ENCODE peak calls at places on chromosome 2, in five cellular contexts. R is GM12878, G is neural progenitor cell, N is HCT116, J is K562. O is an unnamed sample. For H3K4me1, the result is how much of the 10 kb centered on the place peaks cover.

GRCh38 chr2:196586511-196586991 is 53.0 kb upstream of the CCDC150 start:
- DNase-seq in R (no peak), G (no peak), N (no peak), J (no peak), O (no peak)

GRCh38 chr2:25528173-25528572 is 145.2 kb downstream of the DTNB start:
- DNase-seq in R (no peak), G (no peak), N (no peak), J (no peak), O (no peak)

GRCh38 chr2:54699665-54700064 is 23.8 kb upstream of the EML6 start:
- DNase-seq in R (no peak), G (no peak), N (no peak), J (no peak), O (no peak)

GRCh38 chr2:104408266-104408665 is 445.6 kb upstream of the POU3F3 start:
- DNase-seq in R (no peak), G (peak), N (no peak), J (no peak), O (no peak)

GRCh38 chr2:99970292-99970868 is 172.0 kb downstream of the AFF3 start:
- DNase-seq in R (no peak), G (no peak), N (no peak), J (no peak), O (no peak)

GRCh38 chr2:231877533-231878456 is 48.4 kb downstream of the NPPC start:
- DNase-seq in R (no peak), G (peak), N (no peak), J (no peak), O (peak)

GRCh38 chr2:151851761-151852160 is 23.5 kb upstream of the ARL5A start:
- DNase-seq in R (no peak), G (peak), N (no peak), J (no peak), O (peak)

GRCh38 chr2:67923696-67924095 is 139.1 kb downstream of the C1D start:
- DNase-seq in R (no peak), G (no peak), N (no peak), J (no peak), O (no peak)

GRCh38 chr2:64770137-64770780 is 116.5 kb upstream of the SERTAD2 start:
- DNase-seq in R (no peak), G (no peak), N (no peak), J (no peak), O (no peak)

GRCh38 chr2:31238906-31239841 is 5.2 kb downstream of the EHD3 start:
- DNase-seq in R (no peak), G (no peak), N (no peak), J (no peak), O (no peak)

GRCh38 chr2:162840598-162841246 is 2.2 kb upstream of the KCNH7 start:
- DNase-seq in R (peak), G (peak), N (peak), J (peak), O (no peak)
- TF ChIP-seq EZH2 in R (no peak), G (peak), N (no peak), J (no peak), O (no peak)

GRCh38 chr2:43083710-43084698 is 142.4 kb downstream of the ZFP36L2 start:
- DNase-seq in R (no peak), G (peak), N (no peak), J (peak), O (no peak)
- H3K27ac ChIP-seq in R (no peak), G (peak), N (no peak), J (no peak), O (no peak)

GRCh38 chr2:217913415-217913814 is 89.4 kb downstream of the TNS1 start:
- DNase-seq in R (no peak), G (no peak), N (no peak), J (no peak), O (no peak)
- H3K4me1 ChIP-seq in R (under half), G (under half), N (under half), J (under half), O (under half)

GRCh38 chr2:159797468-159798375 is at the start of gene CD302:
- DNase-seq in R (no peak), G (peak), N (no peak), J (peak), O (no peak)
- TF ChIP-seq EZH2 in R (no peak), G (peak), N (no peak), J (peak), O (no peak)

GRCh38 chr2:20635096-20635475 is 15.8 kb downstream of the HS1BP3 start:
- DNase-seq in R (no peak), G (no peak), N (no peak), J (no peak), O (no peak)
- H3K27ac ChIP-seq in R (no peak), G (no peak), N (no peak), J (no peak), O (no peak)

GRCh38 chr2:150391779-150392178 is 95.7 kb downstream of the RND3 start:
- DNase-seq in R (peak), G (no peak), N (no peak), J (no peak), O (no peak)

GRCh38 chr2:150389487-150389886 is 98.0 kb downstream of the RND3 start:
- DNase-seq in R (no peak), G (no peak), N (no peak), J (no peak), O (no peak)

GRCh38 chr2:150388289-150388625 is 99.2 kb downstream of the RND3 start:
- DNase-seq in R (no peak), G (no peak), N (no peak), J (no peak), O (no peak)

GRCh38 chr2:150387586-150388288 is 99.7 kb downstream of the RND3 start:
- DNase-seq in R (no peak), G (no peak), N (no peak), J (no peak), O (no peak)

GRCh38 chr2:150392614-150393013 is 94.9 kb downstream of the RND3 start:
- DNase-seq in R (no peak), G (no peak), N (no peak), J (no peak), O (no peak)
- H3K4me1 ChIP-seq in R (under half), G (under half), N (under half), J (under half), O (under half)